ENCODE peak calls at places on chromosomes 1 and 21, in six cellular contexts. Z is cardiac muscle cell, U is OCI-LY7, V is nephron progenitor cell, G is right lobe of liver, Y is D721Med. Q is an unnamed sample.

GRCh38 chr1:205455581-205456382 is at the start of gene BLACAT1:
- DNase-seq in Z (no peak), Y (no peak), V (no peak), G (no peak), U (no peak), Q (no peak)

GRCh38 chr1:77416692-77417450 is 135.1 kb downstream of the AK5 start:
- DNase-seq in Z (peak; percentile 33), U (peak; percentile 17), G (no peak), V (no peak), Y (no peak), Q (no peak)

GRCh38 chr1:119097380-119097779 is 43.1 kb downstream of the WARS2 start:
- DNase-seq in U (no peak), Z (peak; percentile 75), G (no peak), V (no peak), Y (no peak), Q (no peak)

GRCh38 chr1:29801003-29801402 is 564.7 kb downstream of the PTPRU start:
- DNase-seq in G (no peak), V (no peak), Z (no peak), Y (no peak), U (no peak), Q (no peak)

GRCh38 chr1:25647106-25647505 is 30.5 kb downstream of the MAN1C1 start:
- DNase-seq in G (no peak), Y (no peak), Z (no peak), V (no peak), U (no peak), Q (no peak)

GRCh38 chr21:46391773-46392172 is 66.9 kb upstream of the DIP2A start:
- DNase-seq in G (no peak), V (no peak), U (no peak), Z (no peak), Y (no peak), Q (no peak)

GRCh38 chr1:81329061-81329460 is 471.7 kb upstream of the ADGRL2 start:
- DNase-seq in Y (no peak), Z (no peak), G (no peak), V (no peak), U (no peak), Q (no peak)

GRCh38 chr1:12640237-12640957 is 3.5 kb upstream of the AADACL4 start:
- DNase-seq in U (peak; percentile 17), G (no peak), V (no peak), Y (no peak), Z (no peak), Q (no peak)

GRCh38 chr1:194825382-194825781 is 1639.0 kb upstream of the B3GALT2 start:
- DNase-seq in Y (no peak), U (no peak), Z (no peak), V (no peak), G (no peak), Q (no peak)
- TF ChIP-seq CTCF in Y (no peak), U (peak; percentile 60), Z (no peak), V (no peak), G (peak; percentile 5), Q (peak; percentile 58)

DNA sequence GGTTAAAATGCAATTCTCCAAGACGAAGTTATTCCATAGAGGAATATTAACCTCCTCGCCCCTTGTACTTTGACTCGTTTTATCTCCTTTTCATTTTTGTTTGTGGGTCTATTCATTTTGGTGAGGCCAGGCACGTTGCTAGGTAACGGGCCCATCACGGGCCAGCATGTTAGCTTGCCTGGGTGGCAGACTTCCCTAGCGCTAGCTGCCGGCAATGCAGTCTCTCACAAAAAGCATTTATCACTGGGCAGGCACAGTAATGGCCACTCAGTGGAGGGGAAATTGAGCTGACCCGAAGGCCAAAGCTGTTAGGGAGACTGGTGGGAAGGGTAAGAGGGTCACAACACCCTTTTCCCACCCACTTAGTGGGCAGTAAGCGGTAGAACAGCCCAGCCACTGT is 234.4 kb upstream of the FOXD3 start:
- DNase-seq in U (no peak), Y (no peak), G (no peak), Z (no peak), V (peak; percentile 70), Q (no peak)
- TF ChIP-seq CTCF in U (no peak), Y (no peak), G (no peak), Z (peak; percentile 9), V (peak; percentile 43), Q (peak; percentile 53)

DNA sequence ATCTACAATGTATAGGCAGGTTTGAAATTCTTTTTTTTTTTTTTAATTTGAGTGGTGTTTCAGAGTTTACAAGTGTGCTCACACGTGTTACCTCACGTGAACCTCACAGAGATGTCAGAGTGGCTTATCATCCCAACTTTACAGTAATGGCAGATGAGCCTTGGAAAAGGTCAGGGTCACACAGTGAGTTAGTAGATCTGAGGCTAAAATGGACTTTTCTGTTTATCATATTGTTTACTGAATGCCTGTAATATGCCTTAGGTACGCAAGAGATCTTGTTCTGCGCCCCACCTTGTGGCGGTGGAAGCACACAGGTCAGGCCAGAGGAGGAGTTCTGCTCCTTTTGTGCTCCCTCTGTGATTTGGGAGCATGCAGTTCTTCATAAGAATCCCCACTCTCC is 80.0 kb downstream of the DYRK1A start:
- DNase-seq in Y (no peak), V (no peak), Z (no peak), U (no peak), G (no peak), Q (no peak)
- TF ChIP-seq CTCF in Y (no peak), V (no peak), Z (no peak), U (peak; percentile 25), G (no peak), Q (no peak)

GRCh38 chr21:37746849-37747248 is 169.4 kb downstream of the KCNJ6 start:
- DNase-seq in Z (no peak), V (no peak), Y (no peak), U (no peak), G (no peak), Q (no peak)
- TF ChIP-seq CTCF in Z (peak; percentile 10), V (no peak), Y (no peak), U (no peak), G (no peak), Q (peak; percentile 35)

DNA sequence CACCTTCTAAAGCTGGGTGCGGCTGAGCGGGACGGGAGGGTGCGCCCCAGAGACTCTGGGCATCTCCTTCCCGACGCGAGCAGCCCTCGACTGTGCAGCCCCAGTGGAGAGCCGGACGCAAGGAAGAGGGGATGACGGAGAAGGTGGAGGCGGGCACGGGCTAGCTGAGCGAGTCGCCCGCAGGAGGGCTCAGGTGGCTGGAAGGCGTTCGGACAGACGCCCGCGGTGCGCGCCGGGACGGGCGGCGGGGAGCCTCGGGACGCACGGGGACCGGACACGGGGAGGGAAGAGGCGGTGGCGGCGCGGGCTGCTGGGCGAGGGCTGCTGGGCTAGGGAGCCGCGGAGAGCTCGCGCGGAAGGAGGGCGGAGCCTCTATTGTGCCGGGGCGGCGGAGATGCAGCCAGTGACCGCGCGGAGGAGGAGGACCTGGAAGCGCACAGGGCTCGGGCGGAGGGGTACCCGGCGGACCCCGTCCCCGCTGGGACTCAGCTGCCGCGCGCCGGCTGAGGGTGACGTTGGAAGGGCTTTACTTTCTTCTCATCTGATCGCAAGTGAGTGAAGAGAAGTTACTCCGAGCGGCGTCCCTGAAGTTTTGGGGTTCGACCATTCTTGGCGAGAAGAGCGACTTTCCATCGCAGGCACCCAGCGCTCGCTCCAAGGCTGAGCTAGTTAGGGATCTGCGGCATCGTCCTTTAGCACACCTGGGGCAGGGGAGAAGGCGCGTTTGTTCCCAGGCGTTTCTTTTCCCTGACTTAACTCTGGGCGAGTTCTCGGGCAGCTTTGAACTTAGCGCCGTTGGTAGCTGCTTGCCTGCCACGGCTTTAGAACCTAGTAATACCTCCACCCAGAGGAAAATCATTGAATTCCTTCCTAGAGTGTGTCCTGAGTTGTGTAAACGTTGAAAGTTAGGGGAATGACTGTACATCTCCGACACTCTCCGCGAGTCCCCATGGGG is at the start of gene OLFML2B:
- DNase-seq in V (peak; percentile 87), Y (peak; percentile 74), U (no peak), G (peak; percentile 75), Z (peak; percentile 83), Q (no peak)
- TF ChIP-seq CTCF in V (no peak), Y (peak; percentile 22), U (no peak), G (peak; percentile 33), Z (peak; percentile 44), Q (peak; percentile 81)

GRCh38 chr1:6271001-6271400 is 10.1 kb upstream of the GPR153 start:
- DNase-seq in V (no peak), Y (no peak), G (no peak), Z (no peak), U (no peak), Q (no peak)

GRCh38 chr1:6274102-6274501 is 13.2 kb upstream of the GPR153 start:
- DNase-seq in G (no peak), V (no peak), Z (no peak), Y (no peak), U (no peak), Q (no peak)

GRCh38 chr1:6273380-6273891 is 12.5 kb upstream of the GPR153 start:
- DNase-seq in G (no peak), U (no peak), Y (no peak), V (no peak), Z (peak; percentile 40), Q (no peak)

GRCh38 chr1:6271554-6271953 is 10.7 kb upstream of the GPR153 start:
- DNase-seq in Z (no peak), U (no peak), G (no peak), Y (no peak), V (peak; percentile 36), Q (no peak)

DNA sequence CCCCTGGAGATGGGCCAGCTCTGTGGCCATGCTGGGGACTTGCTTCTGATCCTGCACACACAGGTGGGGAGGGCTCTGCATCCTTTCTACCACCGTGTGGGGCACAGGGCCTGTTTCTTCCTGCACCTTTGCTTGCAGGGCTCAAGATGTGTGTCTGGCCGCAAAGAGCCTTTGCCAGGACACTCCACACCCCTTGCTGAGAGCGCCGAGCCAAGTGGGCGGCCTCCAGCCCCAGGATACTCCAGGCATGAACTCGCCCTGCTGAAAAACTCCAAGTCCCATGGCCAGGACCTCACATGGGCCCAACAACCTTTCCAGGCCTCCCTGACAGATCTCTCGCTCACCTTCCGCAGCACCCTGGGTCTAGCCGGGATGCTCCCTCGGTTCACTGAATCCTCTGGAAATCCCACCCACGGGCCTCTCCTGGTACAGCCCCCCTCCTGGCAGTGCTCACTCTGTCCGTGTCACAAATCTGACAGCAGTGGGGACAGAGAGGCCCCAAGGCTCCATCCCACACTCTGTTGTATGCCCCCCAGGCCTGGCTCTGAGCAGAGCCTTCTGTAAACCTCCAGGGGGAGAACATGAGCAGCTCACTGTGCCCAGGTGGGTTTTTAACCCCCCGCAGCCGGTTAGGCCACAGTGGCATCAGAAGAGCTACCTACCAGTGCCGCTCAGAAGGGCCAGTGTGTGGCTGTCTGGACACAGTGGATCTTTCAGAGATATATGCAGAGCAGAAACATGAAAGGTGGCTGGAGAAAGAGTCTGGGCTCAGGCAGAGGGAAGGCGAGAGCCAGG is 11.8 kb upstream of the GPR153 start:
- DNase-seq in U (no peak), V (no peak), Z (no peak), G (no peak), Y (no peak), Q (no peak)
- TF ChIP-seq CTCF in U (peak; percentile 29), V (peak; percentile 12), Z (no peak), G (no peak), Y (no peak), Q (peak; percentile 36)